ENCODE peak calls at places on chromosomes 11 and 22, in eight cellular contexts. W, N, P, Q, E, F, L and T are unnamed samples.

GRCh38 chr22:31093090-31093850 is 12.2 kb downstream of the SMTN start:
- DNase-seq in L (peak), W (peak), E (no peak), Q (no peak), F (no peak), N (no peak), P (peak), T (no peak)

GRCh38 chr11:82814379-82814778 is 80.7 kb upstream of the FAM181B start:
- DNase-seq in F (no peak), L (no peak), E (no peak), N (no peak), Q (no peak), P (no peak), W (no peak), T (no peak)

GRCh38 chr11:67564230-67564629 is 19.4 kb upstream of the GSTP1 start:
- DNase-seq in F (no peak), Q (no peak), W (no peak), N (no peak), E (peak), L (no peak), P (no peak), T (no peak)

GRCh38 chr11:69241075-69241740 is 52.7 kb upstream of the MYEOV start:
- DNase-seq in W (no peak), F (no peak), L (no peak), P (no peak), N (no peak), E (no peak), Q (no peak), T (no peak)

GRCh38 chr11:20021771-20022362 is 138.4 kb downstream of the DBX1 start:
- DNase-seq in N (no peak), Q (no peak), E (no peak), L (no peak), P (no peak), W (no peak), F (no peak), T (no peak)

GRCh38 chr11:66727883-66728759 is 895 bp downstream of the SPTBN2 start:
- DNase-seq in L (peak), P (no peak), F (peak), N (peak), W (no peak), Q (no peak), E (no peak), T (no peak)

GRCh38 chr11:77188323-77188911 is 60.4 kb downstream of the MYO7A start:
- DNase-seq in Q (peak), F (peak), N (peak), E (peak), W (peak), L (peak), P (peak), T (peak)

GRCh38 chr22:27107824-27108223 is 450.4 kb downstream of the MIAT start:
- DNase-seq in W (no peak), L (peak), E (peak), N (peak), Q (peak), P (no peak), F (no peak), T (peak)

GRCh38 chr11:45518853-45519545 is 146.4 kb downstream of the CHST1 start:
- DNase-seq in L (no peak), E (no peak), F (no peak), P (no peak), Q (no peak), W (no peak), N (no peak), T (peak)